ENCODE peak calls at places on chromosomes 3 and 15, in four cellular contexts. I is skeletal muscle cell, M is HT1080, C is SHP77. T is an unnamed sample.

GRCh38 chr3:71484452-71484851 is 99.1 kb downstream of the FOXP1 start:
- DNase-seq in I (no peak), M (no peak), C (no peak), T (no peak)

GRCh38 chr15:83310521-83311456 is 26.3 kb upstream of the BNC1 start:
- DNase-seq in I (no peak), M (peak), C (no peak), T (no peak)

GRCh38 chr15:60358935-60359672 is 38.7 kb downstream of the ANXA2 start:
- DNase-seq in I (peak), M (no peak), C (no peak), T (peak)

GRCh38 chr3:27078246-27078913 is 290.8 kb downstream of the NEK10 start:
- DNase-seq in I (no peak), M (no peak), C (no peak), T (no peak)

GRCh38 chr3:126264381-126264780 is 84.0 kb upstream of the ALDH1L1 start:
- DNase-seq in I (no peak), M (no peak), C (no peak), T (no peak)

GRCh38 chr3:72816843-72817485 is 31.3 kb downstream of the SHQ1 start:
- DNase-seq in I (no peak), M (no peak), C (no peak), T (no peak)

GRCh38 chr15:39670687-39671086 is 89.8 kb downstream of the THBS1 start:
- DNase-seq in I (no peak), M (no peak), C (no peak), T (no peak)

GRCh38 chr3:5692446-5692845 is 504.9 kb downstream of the EDEM1 start:
- DNase-seq in I (no peak), M (no peak), C (no peak), T (no peak)

GRCh38 chr3:46866720-46867549 is 3.7 kb upstream of the MYL3 start:
- DNase-seq in I (no peak), M (peak), C (no peak), T (no peak)

GRCh38 chr3:69013256-69014021 is at the start of gene EOGT:
- DNase-seq in I (peak), M (peak), C (peak), T (peak)